ENCODE peak calls at places on chromosomes 7 and 10, in six cellular contexts. P is A172; U is activated naive CD8-positive, alpha-beta T cell treated with anti-CD3 and anti-CD28 coated beads, Interleukin-2, amount 50 U/mL, for 24 hours; X is fibroblast of villous mesenchyme; N is activated T-helper 1 cell treated with anti-CD3 and anti-CD28 coated beads, Interleukin-12 subunit alpha, Interleukin-12 subunit beta, Interleukin-2, Interleukin-4 antibody, amounts not matched to agents 30 ng/mL and 10 ng/mL and 1 ng/mL, durations not matched to agents 14 hours and 24 hours and 36 hours; C is RWPE1. J is an unnamed sample.

GRCh38 chr10:113094114-113094486 is 144.1 kb downstream of the TCF7L2 start:
- DNase-seq in N (no peak), P (peak), U (no peak), C (no peak), X (peak), J (no peak)

GRCh38 chr7:132138817-132139216 is 437.5 kb downstream of the PLXNA4 start:
- DNase-seq in C (peak), P (peak), N (no peak), U (no peak), X (no peak), J (no peak)

GRCh38 chr10:80501381-80501912 is 36.3 kb upstream of the SH2D4B start:
- DNase-seq in N (no peak), C (peak), P (peak), X (no peak), U (no peak), J (peak)

GRCh38 chr7:115229401-115230083 is 307.6 kb downstream of the MDFIC start:
- DNase-seq in N (no peak), C (no peak), X (peak), P (no peak), U (no peak), J (no peak)

GRCh38 chr7:52080493-52080892 is 763.9 kb upstream of the COBL start:
- DNase-seq in C (no peak), X (no peak), N (no peak), P (no peak), U (no peak), J (no peak)

GRCh38 chr10:28311104-28311503 is 8.2 kb upstream of the MPP7 start:
- DNase-seq in X (no peak), N (no peak), U (no peak), P (no peak), C (no peak), J (no peak)

GRCh38 chr10:14302035-14302434 is 28.7 kb downstream of the FRMD4A start:
- DNase-seq in N (no peak), U (no peak), P (peak), C (peak), X (no peak), J (no peak)

GRCh38 chr7:133662830-133663229 is 410.0 kb downstream of the EXOC4 start:
- DNase-seq in X (peak), N (no peak), P (no peak), C (no peak), U (no peak), J (no peak)

GRCh38 chr10:5532231-5532605 is 7.5 kb downstream of the CALML3 start:
- DNase-seq in C (no peak), P (no peak), N (no peak), X (no peak), U (no peak), J (peak)

GRCh38 chr10:18501198-18501597 is 150.2 kb downstream of the NSUN6 start:
- DNase-seq in N (no peak), C (peak), P (peak), U (no peak), X (no peak), J (no peak)

GRCh38 chr7:135259702-135260101 is 26.1 kb downstream of the STRA8 start:
- DNase-seq in N (no peak), C (no peak), P (no peak), X (no peak), U (no peak), J (no peak)

GRCh38 chr10:114499630-114500190 is 95.4 kb upstream of the AFAP1L2 start:
- DNase-seq in P (no peak), N (peak), U (peak), X (no peak), C (peak), J (no peak)

GRCh38 chr7:131723926-131724325 is 167.5 kb upstream of the PODXL start:
- DNase-seq in X (peak), C (no peak), N (no peak), P (peak), U (no peak), J (no peak)

GRCh38 chr7:104137511-104137910 is 70.3 kb downstream of the ORC5 start:
- DNase-seq in N (no peak), C (no peak), X (no peak), U (no peak), P (no peak), J (no peak)

GRCh38 chr10:50325449-50326188 is 74.3 kb upstream of the ASAH2 start:
- DNase-seq in C (peak), P (peak), X (peak), N (peak), U (no peak), J (no peak)

GRCh38 chr10:35409094-35409582 is 72.8 kb downstream of the CCNY start:
- DNase-seq in N (no peak), U (peak), P (peak), C (peak), X (peak), J (peak)

GRCh38 chr7:129781856-129782256 is 170.3 kb downstream of the NRF1 start:
- DNase-seq in X (no peak), P (no peak), C (peak), U (no peak), N (no peak), J (no peak)

GRCh38 chr7:132654150-132654549 is 77.9 kb upstream of the PLXNA4 start:
- DNase-seq in X (no peak), U (no peak), P (no peak), N (no peak), C (peak), J (no peak)

GRCh38 chr10:75210193-75211006 is at the start of gene VDAC2:
- DNase-seq in C (peak), N (peak), U (peak), X (peak), P (peak), J (peak)

GRCh38 chr7:92119213-92119759 is 15.0 kb downstream of the CYP51A1 start:
- DNase-seq in X (no peak), C (no peak), U (no peak), P (no peak), N (no peak), J (no peak)

GRCh38 chr7:4909891-4910290 is 26.4 kb upstream of the RADIL start:
- DNase-seq in N (no peak), X (no peak), C (no peak), U (no peak), P (no peak), J (no peak)

GRCh38 chr7:100689230-100690135 is 4.6 kb downstream of the GIGYF1 start:
- DNase-seq in N (no peak), U (no peak), P (no peak), C (no peak), X (no peak), J (no peak)

GRCh38 chr10:59713196-59713821 is 3.7 kb upstream of the SLC16A9 start:
- DNase-seq in U (no peak), P (no peak), X (no peak), C (no peak), N (no peak), J (no peak)

GRCh38 chr7:123635551-123636359 is 19.9 kb upstream of the LMOD2 start:
- DNase-seq in U (no peak), P (peak), C (peak), X (peak), N (no peak), J (no peak)

GRCh38 chr10:103246328-103246727 is 641 bp downstream of the RPEL1 start:
- DNase-seq in X (no peak), N (no peak), P (no peak), C (no peak), U (no peak), J (no peak)

GRCh38 chr7:96017877-96018276 is 245.5 kb downstream of the DYNC1I1 start:
- DNase-seq in N (no peak), U (no peak), C (no peak), P (no peak), X (no peak), J (no peak)

GRCh38 chr10:86025509-86025908 is 341.1 kb downstream of the GRID1 start:
- DNase-seq in N (no peak), P (no peak), C (no peak), U (no peak), X (no peak), J (no peak)

GRCh38 chr10:71308985-71309384 is 10.1 kb upstream of the SLC29A3 start:
- DNase-seq in N (no peak), P (no peak), C (no peak), X (no peak), U (no peak), J (no peak)

GRCh38 chr10:28987555-28988320 is 301.1 kb upstream of the LYZL1 start:
- DNase-seq in U (no peak), C (no peak), N (no peak), P (no peak), X (no peak), J (no peak)

GRCh38 chr7:129110575-129111376 is 33.7 kb upstream of the TSPAN33 start:
- DNase-seq in X (peak), N (no peak), P (peak), U (no peak), C (no peak), J (no peak)

GRCh38 chr10:49379596-49380410 is 16.1 kb downstream of the DRGX start:
- DNase-seq in P (no peak), X (no peak), U (no peak), C (peak), N (no peak), J (no peak)

GRCh38 chr10:30818010-30818660 is 188.6 kb upstream of the LYZL2 start:
- DNase-seq in C (no peak), U (no peak), N (no peak), P (peak), X (peak), J (peak)

GRCh38 chr7:84274029-84274638 is 79.5 kb upstream of the SEMA3A start:
- DNase-seq in P (no peak), X (no peak), U (no peak), C (no peak), N (no peak), J (no peak)

GRCh38 chr7:8147760-8148463 is 114.1 kb downstream of the ICA1 start:
- DNase-seq in C (no peak), U (no peak), X (no peak), N (no peak), P (no peak), J (no peak)